ENCODE peak calls at places on chromosomes 5 and 9, in nine cellular contexts. One of them, this sample, is unnamed.

GRCh38 chr9:128494108-128494742 is 10.3 kb upstream of the GLE1 start:
- DNase-seq in effector memory CD4-positive, alpha-beta T cell: no peak
- DNase-seq in AG04450: no peak
- DNase-seq in ovary: peak; percentile 63
- DNase-seq in endodermal cell: no peak
- DNase-seq in heart right ventricle: peak; percentile 64
- DNase-seq in MM.1S: no peak
- DNase-seq in RWPE2: no peak
- DNase-seq in mucosa of descending colon: peak; percentile 77
- DNase-seq in this sample: no peak

GRCh38 chr5:1508679-1509290 is 15.0 kb downstream of the LPCAT1 start:
- DNase-seq in RWPE2: peak; percentile 73
- DNase-seq in ovary: peak; percentile 11
- DNase-seq in heart right ventricle: no peak
- DNase-seq in AG04450: no peak
- DNase-seq in endodermal cell: peak; percentile 22
- DNase-seq in effector memory CD4-positive, alpha-beta T cell: no peak
- DNase-seq in mucosa of descending colon: peak; percentile 9
- DNase-seq in MM.1S: no peak
- DNase-seq in this sample: peak; percentile 6

GRCh38 chr9:129555512-129556203 is 65.2 kb downstream of the C9orf50 start:
- DNase-seq in mucosa of descending colon: no peak
- DNase-seq in heart right ventricle: no peak
- DNase-seq in RWPE2: no peak
- DNase-seq in endodermal cell: peak; percentile 49
- DNase-seq in AG04450: no peak
- DNase-seq in MM.1S: no peak
- DNase-seq in effector memory CD4-positive, alpha-beta T cell: no peak
- DNase-seq in ovary: peak; percentile 73
- DNase-seq in this sample: no peak

GRCh38 chr5:103035701-103036100 is 84.2 kb downstream of the GIN1 start:
- DNase-seq in AG04450: no peak
- DNase-seq in effector memory CD4-positive, alpha-beta T cell: no peak
- DNase-seq in ovary: no peak
- DNase-seq in MM.1S: no peak
- DNase-seq in mucosa of descending colon: no peak
- DNase-seq in RWPE2: no peak
- DNase-seq in heart right ventricle: no peak
- DNase-seq in endodermal cell: no peak
- DNase-seq in this sample: no peak

GRCh38 chr5:150440948-150441812 is 8.4 kb downstream of the RPS14 start:
- DNase-seq in endodermal cell: peak; percentile 75
- DNase-seq in ovary: no peak
- DNase-seq in MM.1S: no peak
- DNase-seq in effector memory CD4-positive, alpha-beta T cell: no peak
- DNase-seq in RWPE2: no peak
- DNase-seq in heart right ventricle: no peak
- DNase-seq in AG04450: no peak
- DNase-seq in mucosa of descending colon: no peak
- DNase-seq in this sample: no peak

GRCh38 chr9:127833555-127833954 is 20.9 kb downstream of the ENG start:
- DNase-seq in mucosa of descending colon: no peak
- DNase-seq in AG04450: no peak
- DNase-seq in RWPE2: no peak
- DNase-seq in ovary: no peak
- DNase-seq in MM.1S: no peak
- DNase-seq in effector memory CD4-positive, alpha-beta T cell: no peak
- DNase-seq in endodermal cell: no peak
- DNase-seq in heart right ventricle: no peak
- DNase-seq in this sample: no peak

GRCh38 chr9:1462626-1463308 is 412.6 kb downstream of the DMRT2 start:
- DNase-seq in effector memory CD4-positive, alpha-beta T cell: no peak
- DNase-seq in mucosa of descending colon: no peak
- DNase-seq in MM.1S: no peak
- DNase-seq in AG04450: no peak
- DNase-seq in endodermal cell: no peak
- DNase-seq in ovary: no peak
- DNase-seq in heart right ventricle: no peak
- DNase-seq in RWPE2: no peak
- DNase-seq in this sample: no peak

GRCh38 chr9:27749838-27750237 is 176.6 kb upstream of the C9orf72 start:
- DNase-seq in RWPE2: no peak
- DNase-seq in mucosa of descending colon: no peak
- DNase-seq in ovary: no peak
- DNase-seq in endodermal cell: peak; percentile 86
- DNase-seq in AG04450: no peak
- DNase-seq in effector memory CD4-positive, alpha-beta T cell: no peak
- DNase-seq in MM.1S: no peak
- DNase-seq in heart right ventricle: no peak
- DNase-seq in this sample: no peak

GRCh38 chr9:15329539-15330109 is 22.6 kb upstream of the TTC39B start:
- DNase-seq in endodermal cell: no peak
- DNase-seq in MM.1S: no peak
- DNase-seq in effector memory CD4-positive, alpha-beta T cell: no peak
- DNase-seq in RWPE2: no peak
- DNase-seq in ovary: no peak
- DNase-seq in AG04450: no peak
- DNase-seq in heart right ventricle: no peak
- DNase-seq in mucosa of descending colon: no peak
- DNase-seq in this sample: no peak

GRCh38 chr5:54758038-54758437 is 227.4 kb downstream of the ESM1 start:
- DNase-seq in endodermal cell: no peak
- DNase-seq in mucosa of descending colon: no peak
- DNase-seq in RWPE2: no peak
- DNase-seq in MM.1S: no peak
- DNase-seq in heart right ventricle: no peak
- DNase-seq in effector memory CD4-positive, alpha-beta T cell: no peak
- DNase-seq in AG04450: peak; percentile 84
- DNase-seq in ovary: no peak
- DNase-seq in this sample: no peak

GRCh38 chr5:151023651-151024050 is 3.3 kb downstream of the GPX3 start:
- DNase-seq in AG04450: no peak
- DNase-seq in endodermal cell: no peak
- DNase-seq in mucosa of descending colon: peak; percentile 76
- DNase-seq in ovary: peak; percentile 54
- DNase-seq in RWPE2: no peak
- DNase-seq in heart right ventricle: peak; percentile 77
- DNase-seq in MM.1S: no peak
- DNase-seq in effector memory CD4-positive, alpha-beta T cell: no peak
- DNase-seq in this sample: no peak

GRCh38 chr9:113599647-113600476 is 136.3 kb downstream of the RGS3 start:
- DNase-seq in AG04450: no peak
- DNase-seq in ovary: no peak
- DNase-seq in heart right ventricle: peak; percentile 63
- DNase-seq in effector memory CD4-positive, alpha-beta T cell: no peak
- DNase-seq in endodermal cell: peak; percentile 72
- DNase-seq in MM.1S: no peak
- DNase-seq in mucosa of descending colon: peak; percentile 14
- DNase-seq in RWPE2: no peak
- DNase-seq in this sample: no peak

GRCh38 chr9:18861599-18862546 is 171.1 kb downstream of the SAXO1 start:
- DNase-seq in MM.1S: no peak
- DNase-seq in effector memory CD4-positive, alpha-beta T cell: no peak
- DNase-seq in mucosa of descending colon: no peak
- DNase-seq in ovary: peak; percentile 57
- DNase-seq in endodermal cell: peak; percentile 80
- DNase-seq in AG04450: peak; percentile 13
- DNase-seq in heart right ventricle: peak; percentile 60
- DNase-seq in RWPE2: no peak
- DNase-seq in this sample: no peak

GRCh38 chr5:179166886-179167841 is 107.0 kb downstream of the ZNF354C start:
- DNase-seq in MM.1S: no peak
- DNase-seq in RWPE2: peak; percentile 65
- DNase-seq in effector memory CD4-positive, alpha-beta T cell: no peak
- DNase-seq in AG04450: peak; percentile 7
- DNase-seq in mucosa of descending colon: peak; percentile 58
- DNase-seq in ovary: peak; percentile 76
- DNase-seq in heart right ventricle: peak; percentile 39
- DNase-seq in endodermal cell: peak; percentile 88
- DNase-seq in this sample: peak; percentile 47

GRCh38 chr5:151110122-151110681 is 29.4 kb upstream of the TNIP1 start:
- DNase-seq in effector memory CD4-positive, alpha-beta T cell: no peak
- DNase-seq in MM.1S: no peak
- DNase-seq in AG04450: no peak
- DNase-seq in mucosa of descending colon: no peak
- DNase-seq in heart right ventricle: no peak
- DNase-seq in endodermal cell: no peak
- DNase-seq in RWPE2: no peak
- DNase-seq in ovary: no peak
- DNase-seq in this sample: no peak

GRCh38 chr9:136944094-136944518 is 432 bp downstream of the FBXW5 start:
- DNase-seq in RWPE2: peak; percentile 53
- DNase-seq in heart right ventricle: no peak
- DNase-seq in AG04450: peak; percentile 10
- DNase-seq in effector memory CD4-positive, alpha-beta T cell: peak; percentile 21
- DNase-seq in ovary: no peak
- DNase-seq in mucosa of descending colon: peak; percentile 70
- DNase-seq in endodermal cell: peak; percentile 75
- DNase-seq in MM.1S: no peak
- DNase-seq in this sample: no peak

GRCh38 chr9:136564379-136564988 is 18.6 kb upstream of the NOTCH1 start:
- DNase-seq in heart right ventricle: peak; percentile 69
- DNase-seq in mucosa of descending colon: no peak
- DNase-seq in ovary: no peak
- DNase-seq in endodermal cell: peak; percentile 81
- DNase-seq in effector memory CD4-positive, alpha-beta T cell: no peak
- DNase-seq in MM.1S: peak; percentile 74
- DNase-seq in AG04450: no peak
- DNase-seq in RWPE2: no peak
- DNase-seq in this sample: no peak

GRCh38 chr9:1745980-1746379 is 269.2 kb upstream of the SMARCA2 start:
- DNase-seq in RWPE2: no peak
- DNase-seq in MM.1S: no peak
- DNase-seq in ovary: no peak
- DNase-seq in mucosa of descending colon: no peak
- DNase-seq in effector memory CD4-positive, alpha-beta T cell: no peak
- DNase-seq in AG04450: no peak
- DNase-seq in heart right ventricle: no peak
- DNase-seq in endodermal cell: no peak
- DNase-seq in this sample: no peak

GRCh38 chr9:75096796-75097195 is 8.5 kb downstream of the OSTF1 start:
- DNase-seq in AG04450: no peak
- DNase-seq in endodermal cell: no peak
- DNase-seq in ovary: no peak
- DNase-seq in heart right ventricle: no peak
- DNase-seq in mucosa of descending colon: no peak
- DNase-seq in effector memory CD4-positive, alpha-beta T cell: no peak
- DNase-seq in MM.1S: no peak
- DNase-seq in RWPE2: no peak
- DNase-seq in this sample: no peak

GRCh38 chr5:141419074-141419880 is 1.6 kb upstream of the PCDHGA11 start:
- DNase-seq in RWPE2: no peak
- DNase-seq in mucosa of descending colon: no peak
- DNase-seq in endodermal cell: no peak
- DNase-seq in effector memory CD4-positive, alpha-beta T cell: no peak
- DNase-seq in heart right ventricle: no peak
- DNase-seq in MM.1S: no peak
- DNase-seq in AG04450: no peak
- DNase-seq in ovary: no peak
- DNase-seq in this sample: no peak
- H3K9me3 ChIP-seq in RWPE2: peaks cover 56% of the 10 kb centered on the region
- H3K9me3 ChIP-seq in mucosa of descending colon: peaks cover 98% of the 10 kb centered on the region
- H3K9me3 ChIP-seq in endodermal cell: peaks cover 60% of the 10 kb centered on the region
- H3K9me3 ChIP-seq in effector memory CD4-positive, alpha-beta T cell: peaks cover 16% of the 10 kb centered on the region
- H3K9me3 ChIP-seq in heart right ventricle: peaks cover 100% of the 10 kb centered on the region
- H3K9me3 ChIP-seq in MM.1S: no peaks in the 10 kb centered on the region
- H3K9me3 ChIP-seq in AG04450: peaks cover 69% of the 10 kb centered on the region
- H3K9me3 ChIP-seq in ovary: peaks cover 15% of the 10 kb centered on the region
- H3K9me3 ChIP-seq in this sample: peaks cover 9% of the 10 kb centered on the region

GRCh38 chr5:38535845-38536244 is 20.6 kb downstream of the LIFR start:
- DNase-seq in heart right ventricle: no peak
- DNase-seq in ovary: no peak
- DNase-seq in MM.1S: no peak
- DNase-seq in mucosa of descending colon: no peak
- DNase-seq in endodermal cell: no peak
- DNase-seq in effector memory CD4-positive, alpha-beta T cell: no peak
- DNase-seq in AG04450: no peak
- DNase-seq in RWPE2: no peak
- DNase-seq in this sample: no peak
- H3K9me3 ChIP-seq in heart right ventricle: peaks cover 6% of the 10 kb centered on the region
- H3K9me3 ChIP-seq in ovary: no peaks in the 10 kb centered on the region
- H3K9me3 ChIP-seq in MM.1S: no peaks in the 10 kb centered on the region
- H3K9me3 ChIP-seq in mucosa of descending colon: no peaks in the 10 kb centered on the region
- H3K9me3 ChIP-seq in endodermal cell: no peaks in the 10 kb centered on the region
- H3K9me3 ChIP-seq in effector memory CD4-positive, alpha-beta T cell: no peaks in the 10 kb centered on the region
- H3K9me3 ChIP-seq in AG04450: peaks cover 4% of the 10 kb centered on the region
- H3K9me3 ChIP-seq in RWPE2: peaks cover 3% of the 10 kb centered on the region
- H3K9me3 ChIP-seq in this sample: no peaks in the 10 kb centered on the region

GRCh38 chr9:122420315-122420714 is 49.5 kb downstream of the PTGS1 start:
- DNase-seq in heart right ventricle: no peak
- DNase-seq in MM.1S: no peak
- DNase-seq in ovary: no peak
- DNase-seq in AG04450: no peak
- DNase-seq in effector memory CD4-positive, alpha-beta T cell: no peak
- DNase-seq in RWPE2: no peak
- DNase-seq in mucosa of descending colon: no peak
- DNase-seq in endodermal cell: no peak
- DNase-seq in this sample: no peak

DNA sequence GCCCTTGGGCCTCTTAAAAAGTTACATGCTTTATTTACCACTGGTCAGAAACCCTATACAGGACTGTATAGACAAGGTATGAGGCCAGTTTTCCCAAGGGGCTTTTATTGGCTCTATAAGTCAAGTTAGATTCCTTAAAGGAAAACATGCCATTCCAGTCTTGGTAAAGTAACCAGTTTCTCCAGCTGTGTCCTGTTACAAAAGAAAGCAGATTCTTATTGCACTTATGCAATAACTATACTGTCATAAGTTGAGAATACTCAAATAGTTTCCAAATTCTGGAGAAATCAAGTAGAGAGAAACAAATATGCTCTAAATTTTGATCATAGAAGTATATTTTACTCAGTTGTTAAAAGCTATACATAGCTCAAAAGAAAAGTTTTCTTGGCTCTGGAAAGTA is 47.2 kb downstream of the PTGS1 start:
- DNase-seq in heart right ventricle: no peak
- DNase-seq in ovary: no peak
- DNase-seq in mucosa of descending colon: no peak
- DNase-seq in endodermal cell: no peak
- DNase-seq in AG04450: no peak
- DNase-seq in MM.1S: no peak
- DNase-seq in RWPE2: no peak
- DNase-seq in effector memory CD4-positive, alpha-beta T cell: no peak
- DNase-seq in this sample: no peak
- H3K9me3 ChIP-seq in heart right ventricle: peaks cover 22% of the 10 kb centered on the region
- H3K9me3 ChIP-seq in ovary: no peaks in the 10 kb centered on the region
- H3K9me3 ChIP-seq in mucosa of descending colon: peaks cover 15% of the 10 kb centered on the region
- H3K9me3 ChIP-seq in endodermal cell: peaks cover 30% of the 10 kb centered on the region
- H3K9me3 ChIP-seq in AG04450: peaks cover 15% of the 10 kb centered on the region
- H3K9me3 ChIP-seq in MM.1S: no peaks in the 10 kb centered on the region
- H3K9me3 ChIP-seq in RWPE2: peaks cover 2% of the 10 kb centered on the region
- H3K9me3 ChIP-seq in effector memory CD4-positive, alpha-beta T cell: no peaks in the 10 kb centered on the region
- H3K9me3 ChIP-seq in this sample: no peaks in the 10 kb centered on the region

DNA sequence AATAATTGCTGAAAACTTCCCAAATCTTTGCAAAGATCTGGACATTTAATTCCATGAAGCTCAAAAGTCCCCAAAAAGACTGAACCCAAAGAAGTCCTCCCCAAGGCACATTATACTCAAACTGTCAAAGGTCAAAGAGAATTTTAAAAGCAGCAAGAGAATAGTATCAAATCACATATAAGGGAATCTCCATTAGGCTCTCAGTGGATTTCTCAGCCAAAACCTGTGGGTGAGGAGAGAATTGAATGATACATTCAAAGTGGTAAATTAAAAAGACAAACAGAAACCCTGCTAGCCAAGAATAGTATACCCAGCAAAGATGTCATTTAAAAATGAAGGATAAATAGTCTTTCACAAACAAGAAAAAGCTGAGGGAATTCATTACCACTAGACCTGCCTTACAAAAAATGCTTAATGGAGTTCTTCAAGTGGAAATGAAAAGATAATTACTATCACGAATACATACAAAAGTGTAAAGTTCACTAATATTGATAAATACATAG is 134.1 kb downstream of the NDUFS4 start:
- DNase-seq in effector memory CD4-positive, alpha-beta T cell: no peak
- DNase-seq in endodermal cell: no peak
- DNase-seq in MM.1S: no peak
- DNase-seq in RWPE2: no peak
- DNase-seq in mucosa of descending colon: no peak
- DNase-seq in AG04450: no peak
- DNase-seq in ovary: no peak
- DNase-seq in heart right ventricle: no peak
- DNase-seq in this sample: no peak
- H3K9me3 ChIP-seq in effector memory CD4-positive, alpha-beta T cell: no peaks in the 10 kb centered on the region
- H3K9me3 ChIP-seq in endodermal cell: peaks cover 57% of the 10 kb centered on the region
- H3K9me3 ChIP-seq in MM.1S: no peaks in the 10 kb centered on the region
- H3K9me3 ChIP-seq in RWPE2: peaks cover 8% of the 10 kb centered on the region
- H3K9me3 ChIP-seq in mucosa of descending colon: peaks cover 50% of the 10 kb centered on the region
- H3K9me3 ChIP-seq in AG04450: peaks cover 11% of the 10 kb centered on the region
- H3K9me3 ChIP-seq in ovary: no peaks in the 10 kb centered on the region
- H3K9me3 ChIP-seq in heart right ventricle: peaks cover 87% of the 10 kb centered on the region
- H3K9me3 ChIP-seq in this sample: peaks cover 6% of the 10 kb centered on the region